ENCODE peak calls at places on chromosomes 16 and 17, in ten cellular contexts. One of them, this sample, is unnamed.

GRCh38 chr16:57185446-57185944 is 344 bp downstream of the PSME3IP1 start:
- DNase-seq in iris pigment epithelial cell: peak
- DNase-seq in EL: peak
- DNase-seq in LHCN-M2: peak
- DNase-seq in NCI-H748 treated with DMSO at 0.1 percent for 48 hours: no peak
- DNase-seq in HS-27A: no peak
- DNase-seq in Caco-2: peak
- DNase-seq in aorta: peak
- DNase-seq in K562: peak
- DNase-seq in NCI-H1092: peak
- DNase-seq in this sample: peak

GRCh38 chr17:19387921-19388521 is 1.0 kb upstream of the MFAP4 start:
- DNase-seq in iris pigment epithelial cell: peak
- DNase-seq in EL: peak
- DNase-seq in LHCN-M2: no peak
- DNase-seq in NCI-H748 treated with DMSO at 0.1 percent for 48 hours: no peak
- DNase-seq in HS-27A: no peak
- DNase-seq in Caco-2: no peak
- DNase-seq in aorta: peak
- DNase-seq in K562: no peak
- DNase-seq in NCI-H1092: peak
- DNase-seq in this sample: no peak

GRCh38 chr17:37261286-37261685 is 114.5 kb upstream of the C17orf78 start:
- DNase-seq in iris pigment epithelial cell: peak
- DNase-seq in EL: peak
- DNase-seq in LHCN-M2: peak
- DNase-seq in NCI-H748 treated with DMSO at 0.1 percent for 48 hours: no peak
- DNase-seq in HS-27A: no peak
- DNase-seq in Caco-2: no peak
- DNase-seq in aorta: no peak
- DNase-seq in K562: no peak
- DNase-seq in NCI-H1092: no peak
- DNase-seq in this sample: no peak

GRCh38 chr16:1073566-1074378 is 1.2 kb downstream of the SSTR5 start:
- DNase-seq in iris pigment epithelial cell: no peak
- DNase-seq in EL: no peak
- DNase-seq in LHCN-M2: no peak
- DNase-seq in NCI-H748 treated with DMSO at 0.1 percent for 48 hours: no peak
- DNase-seq in HS-27A: no peak
- DNase-seq in Caco-2: no peak
- DNase-seq in aorta: no peak
- DNase-seq in K562: no peak
- DNase-seq in NCI-H1092: no peak
- DNase-seq in this sample: no peak

GRCh38 chr16:5422047-5422446 is 324.5 kb upstream of the EEF2KMT start:
- DNase-seq in iris pigment epithelial cell: no peak
- DNase-seq in EL: no peak
- DNase-seq in LHCN-M2: no peak
- DNase-seq in NCI-H748 treated with DMSO at 0.1 percent for 48 hours: no peak
- DNase-seq in HS-27A: no peak
- DNase-seq in Caco-2: no peak
- DNase-seq in aorta: no peak
- DNase-seq in K562: no peak
- DNase-seq in NCI-H1092: no peak
- DNase-seq in this sample: no peak

GRCh38 chr17:29433551-29433950 is 43.4 kb downstream of the TAOK1 start:
- DNase-seq in iris pigment epithelial cell: peak
- DNase-seq in EL: no peak
- DNase-seq in LHCN-M2: no peak
- DNase-seq in NCI-H748 treated with DMSO at 0.1 percent for 48 hours: no peak
- DNase-seq in HS-27A: no peak
- DNase-seq in Caco-2: no peak
- DNase-seq in aorta: no peak
- DNase-seq in K562: no peak
- DNase-seq in NCI-H1092: no peak
- DNase-seq in this sample: no peak

GRCh38 chr16:87464691-87465300 is 28.0 kb downstream of the ZCCHC14 start:
- DNase-seq in iris pigment epithelial cell: peak
- DNase-seq in EL: peak
- DNase-seq in LHCN-M2: peak
- DNase-seq in NCI-H748 treated with DMSO at 0.1 percent for 48 hours: no peak
- DNase-seq in HS-27A: peak
- DNase-seq in Caco-2: no peak
- DNase-seq in aorta: peak
- DNase-seq in K562: peak
- DNase-seq in NCI-H1092: no peak
- DNase-seq in this sample: peak

GRCh38 chr17:16935241-16935663 is 36.7 kb downstream of the TNFRSF13B start:
- DNase-seq in iris pigment epithelial cell: no peak
- DNase-seq in EL: no peak
- DNase-seq in LHCN-M2: peak
- DNase-seq in NCI-H748 treated with DMSO at 0.1 percent for 48 hours: no peak
- DNase-seq in HS-27A: no peak
- DNase-seq in Caco-2: peak
- DNase-seq in aorta: no peak
- DNase-seq in K562: no peak
- DNase-seq in NCI-H1092: no peak
- DNase-seq in this sample: no peak

GRCh38 chr16:57643166-57643813 is 14.9 kb downstream of the ADGRG1 start:
- DNase-seq in iris pigment epithelial cell: peak
- DNase-seq in EL: peak
- DNase-seq in LHCN-M2: no peak
- DNase-seq in NCI-H748 treated with DMSO at 0.1 percent for 48 hours: no peak
- DNase-seq in HS-27A: no peak
- DNase-seq in Caco-2: no peak
- DNase-seq in aorta: no peak
- DNase-seq in K562: no peak
- DNase-seq in NCI-H1092: no peak
- DNase-seq in this sample: no peak

GRCh38 chr16:1918312-1918889 is at the start of gene HS3ST6:
- DNase-seq in iris pigment epithelial cell: no peak
- DNase-seq in EL: no peak
- DNase-seq in LHCN-M2: no peak
- DNase-seq in NCI-H748 treated with DMSO at 0.1 percent for 48 hours: no peak
- DNase-seq in HS-27A: no peak
- DNase-seq in Caco-2: no peak
- DNase-seq in aorta: no peak
- DNase-seq in K562: peak
- DNase-seq in NCI-H1092: no peak
- DNase-seq in this sample: no peak

GRCh38 chr17:18855831-18856624 is 1.9 kb upstream of the PRPSAP2 start:
- DNase-seq in iris pigment epithelial cell: peak
- DNase-seq in EL: peak
- DNase-seq in LHCN-M2: peak
- DNase-seq in NCI-H748 treated with DMSO at 0.1 percent for 48 hours: peak
- DNase-seq in HS-27A: peak
- DNase-seq in Caco-2: peak
- DNase-seq in aorta: peak
- DNase-seq in K562: peak
- DNase-seq in NCI-H1092: peak
- DNase-seq in this sample: peak

GRCh38 chr17:7249830-7250229 is 1.7 kb downstream of the CTDNEP1 start:
- DNase-seq in iris pigment epithelial cell: no peak
- DNase-seq in EL: no peak
- DNase-seq in LHCN-M2: no peak
- DNase-seq in NCI-H748 treated with DMSO at 0.1 percent for 48 hours: no peak
- DNase-seq in HS-27A: no peak
- DNase-seq in Caco-2: no peak
- DNase-seq in aorta: no peak
- DNase-seq in K562: no peak
- DNase-seq in NCI-H1092: no peak
- DNase-seq in this sample: peak

GRCh38 chr16:89270666-89271345 is 53.3 kb downstream of the ZNF778 start:
- DNase-seq in iris pigment epithelial cell: no peak
- DNase-seq in EL: no peak
- DNase-seq in LHCN-M2: no peak
- DNase-seq in NCI-H748 treated with DMSO at 0.1 percent for 48 hours: no peak
- DNase-seq in HS-27A: no peak
- DNase-seq in Caco-2: no peak
- DNase-seq in aorta: no peak
- DNase-seq in K562: no peak
- DNase-seq in NCI-H1092: no peak
- DNase-seq in this sample: no peak

GRCh38 chr17:66661857-66662256 is 173.1 kb upstream of the CACNG5 start:
- DNase-seq in iris pigment epithelial cell: no peak
- DNase-seq in EL: no peak
- DNase-seq in LHCN-M2: no peak
- DNase-seq in NCI-H748 treated with DMSO at 0.1 percent for 48 hours: no peak
- DNase-seq in HS-27A: no peak
- DNase-seq in Caco-2: no peak
- DNase-seq in aorta: no peak
- DNase-seq in K562: no peak
- DNase-seq in NCI-H1092: no peak
- DNase-seq in this sample: no peak

GRCh38 chr16:50276801-50277560 is 10.6 kb downstream of the ADCY7 start:
- DNase-seq in iris pigment epithelial cell: no peak
- DNase-seq in EL: no peak
- DNase-seq in LHCN-M2: no peak
- DNase-seq in NCI-H748 treated with DMSO at 0.1 percent for 48 hours: no peak
- DNase-seq in HS-27A: no peak
- DNase-seq in Caco-2: no peak
- DNase-seq in aorta: no peak
- DNase-seq in K562: no peak
- DNase-seq in NCI-H1092: no peak
- DNase-seq in this sample: no peak

GRCh38 chr17:39092672-39093250 is 58.7 kb downstream of the PLXDC1 start:
- DNase-seq in iris pigment epithelial cell: no peak
- DNase-seq in EL: no peak
- DNase-seq in LHCN-M2: no peak
- DNase-seq in NCI-H748 treated with DMSO at 0.1 percent for 48 hours: no peak
- DNase-seq in HS-27A: no peak
- DNase-seq in Caco-2: no peak
- DNase-seq in aorta: no peak
- DNase-seq in K562: no peak
- DNase-seq in NCI-H1092: no peak
- DNase-seq in this sample: no peak

GRCh38 chr17:40450175-40450574 is 6.9 kb downstream of the IGFBP4 start:
- DNase-seq in iris pigment epithelial cell: no peak
- DNase-seq in EL: peak
- DNase-seq in LHCN-M2: no peak
- DNase-seq in NCI-H748 treated with DMSO at 0.1 percent for 48 hours: no peak
- DNase-seq in HS-27A: no peak
- DNase-seq in Caco-2: peak
- DNase-seq in aorta: no peak
- DNase-seq in K562: peak
- DNase-seq in NCI-H1092: no peak
- DNase-seq in this sample: peak

GRCh38 chr17:78250891-78251772 is 19.7 kb downstream of the TMEM235 start:
- DNase-seq in iris pigment epithelial cell: peak
- DNase-seq in EL: peak
- DNase-seq in LHCN-M2: peak
- DNase-seq in NCI-H748 treated with DMSO at 0.1 percent for 48 hours: peak
- DNase-seq in HS-27A: peak
- DNase-seq in Caco-2: peak
- DNase-seq in aorta: peak
- DNase-seq in K562: peak
- DNase-seq in NCI-H1092: peak
- DNase-seq in this sample: peak

GRCh38 chr16:23145608-23146007 is 3.6 kb downstream of the USP31 start:
- DNase-seq in iris pigment epithelial cell: peak
- DNase-seq in EL: peak
- DNase-seq in LHCN-M2: no peak
- DNase-seq in NCI-H748 treated with DMSO at 0.1 percent for 48 hours: no peak
- DNase-seq in HS-27A: no peak
- DNase-seq in Caco-2: no peak
- DNase-seq in aorta: no peak
- DNase-seq in K562: no peak
- DNase-seq in NCI-H1092: no peak
- DNase-seq in this sample: no peak

GRCh38 chr17:7141824-7142223 is 27.2 kb upstream of the ASGR2 start:
- DNase-seq in iris pigment epithelial cell: no peak
- DNase-seq in EL: no peak
- DNase-seq in LHCN-M2: no peak
- DNase-seq in NCI-H748 treated with DMSO at 0.1 percent for 48 hours: peak
- DNase-seq in HS-27A: no peak
- DNase-seq in Caco-2: peak
- DNase-seq in aorta: no peak
- DNase-seq in K562: no peak
- DNase-seq in NCI-H1092: no peak
- DNase-seq in this sample: no peak

GRCh38 chr16:57084257-57084770 is 8.1 kb upstream of the CPNE2 start:
- DNase-seq in iris pigment epithelial cell: peak
- DNase-seq in EL: peak
- DNase-seq in LHCN-M2: peak
- DNase-seq in NCI-H748 treated with DMSO at 0.1 percent for 48 hours: no peak
- DNase-seq in HS-27A: no peak
- DNase-seq in Caco-2: peak
- DNase-seq in aorta: peak
- DNase-seq in K562: peak
- DNase-seq in NCI-H1092: peak
- DNase-seq in this sample: peak

GRCh38 chr17:28394717-28395116 is 11.3 kb downstream of the SLC46A1 start:
- DNase-seq in iris pigment epithelial cell: peak
- DNase-seq in EL: peak
- DNase-seq in LHCN-M2: peak
- DNase-seq in NCI-H748 treated with DMSO at 0.1 percent for 48 hours: no peak
- DNase-seq in HS-27A: no peak
- DNase-seq in Caco-2: no peak
- DNase-seq in aorta: no peak
- DNase-seq in K562: no peak
- DNase-seq in NCI-H1092: no peak
- DNase-seq in this sample: peak

GRCh38 chr17:66988069-66988798 is 23.7 kb downstream of the CACNG4 start:
- DNase-seq in iris pigment epithelial cell: no peak
- DNase-seq in EL: no peak
- DNase-seq in LHCN-M2: no peak
- DNase-seq in NCI-H748 treated with DMSO at 0.1 percent for 48 hours: no peak
- DNase-seq in HS-27A: no peak
- DNase-seq in Caco-2: no peak
- DNase-seq in aorta: no peak
- DNase-seq in K562: no peak
- DNase-seq in NCI-H1092: no peak
- DNase-seq in this sample: no peak

GRCh38 chr17:74337834-74338500 is 11.9 kb downstream of the KIF19 start:
- DNase-seq in iris pigment epithelial cell: no peak
- DNase-seq in EL: no peak
- DNase-seq in LHCN-M2: no peak
- DNase-seq in NCI-H748 treated with DMSO at 0.1 percent for 48 hours: peak
- DNase-seq in HS-27A: no peak
- DNase-seq in Caco-2: no peak
- DNase-seq in aorta: no peak
- DNase-seq in K562: no peak
- DNase-seq in NCI-H1092: peak
- DNase-seq in this sample: no peak

This sample was measured in OCI-M1.